ENCODE peak calls at places on chromosomes 1 and 21, in nine cellular contexts. J, K, V, X, G, Z, I, N and L are unnamed samples.

GRCh38 chr1:9242338-9242969 is 7.9 kb downstream of the H6PD start:
- DNase-seq in N (no peak), J (no peak), G (no peak), K (no peak), V (peak), I (no peak), X (peak), Z (peak), L (no peak)

GRCh38 chr1:153655333-153655732 is 3.2 kb upstream of the SNAPIN start:
- DNase-seq in N (no peak), G (no peak), K (no peak), J (no peak), V (no peak), I (no peak), X (no peak), Z (no peak), L (peak)

GRCh38 chr21:33643658-33644311 is 1.5 kb downstream of the ITSN1 start:
- DNase-seq in I (no peak), Z (no peak), J (no peak), X (no peak), G (no peak), K (no peak), N (peak), V (no peak), L (no peak)

GRCh38 chr1:145997156-145998023 is 1.0 kb upstream of the TXNIP start:
- DNase-seq in G (no peak), V (no peak), Z (no peak), X (peak), J (peak), N (no peak), K (peak), I (peak), L (peak)

GRCh38 chr1:150577557-150578277 is 1.7 kb downstream of the MCL1 start:
- DNase-seq in G (no peak), X (no peak), N (no peak), V (no peak), J (no peak), Z (no peak), I (peak), K (no peak), L (no peak)

GRCh38 chr1:189220750-189221149 is 1256.9 kb downstream of the BRINP3 start:
- DNase-seq in K (no peak), G (no peak), J (no peak), N (no peak), X (no peak), Z (no peak), V (no peak), I (no peak), L (no peak)

GRCh38 chr1:106049595-106049994 is 1006.9 kb upstream of the PRMT6 start:
- DNase-seq in Z (no peak), X (no peak), K (no peak), V (no peak), I (no peak), N (no peak), J (no peak), G (no peak), L (no peak)

GRCh38 chr1:221878134-221878533 is 136.2 kb upstream of the DUSP10 start:
- DNase-seq in I (no peak), X (no peak), G (no peak), K (no peak), J (peak), V (no peak), Z (no peak), N (no peak), L (no peak)

GRCh38 chr21:44988607-44989537 is 49.0 kb downstream of the SLX9 start:
- DNase-seq in G (no peak), V (no peak), J (no peak), I (no peak), Z (no peak), K (no peak), N (no peak), X (no peak), L (no peak)

GRCh38 chr1:22131875-22132486 is 10.9 kb downstream of the WNT4 start:
- DNase-seq in X (no peak), Z (peak), N (peak), V (no peak), J (peak), G (no peak), K (peak), I (peak), L (peak)

GRCh38 chr1:183770816-183771128 is 34.1 kb upstream of the RGL1 start:
- DNase-seq in K (no peak), J (no peak), G (no peak), Z (no peak), V (no peak), I (no peak), N (no peak), X (no peak), L (no peak)

GRCh38 chr1:162538815-162539431 is 22.6 kb upstream of the UAP1 start:
- DNase-seq in I (no peak), J (no peak), N (no peak), K (no peak), X (no peak), G (no peak), V (no peak), Z (no peak), L (no peak)

GRCh38 chr1:46613661-46614603 is 2.7 kb downstream of the MOB3C start:
- DNase-seq in N (peak), V (peak), Z (peak), K (peak), I (no peak), G (no peak), J (peak), X (peak), L (peak)

GRCh38 chr21:43703068-43703880 is 15.7 kb upstream of the PDXK start:
- DNase-seq in J (no peak), X (no peak), N (no peak), Z (peak), K (peak), G (no peak), V (no peak), I (peak), L (no peak)

GRCh38 chr1:938711-939504 is 15.2 kb downstream of the SAMD11 start:
- DNase-seq in V (no peak), K (no peak), X (no peak), J (no peak), Z (no peak), G (no peak), N (no peak), I (no peak), L (no peak)

GRCh38 chr1:15950763-15951295 is 25.1 kb downstream of the ZBTB17 start:
- DNase-seq in V (no peak), Z (no peak), K (peak), G (peak), N (no peak), I (no peak), X (no peak), J (no peak), L (peak)

GRCh38 chr1:162873671-162874666 is 13.0 kb upstream of the CCDC190 start:
- DNase-seq in N (no peak), V (no peak), K (no peak), X (no peak), Z (no peak), J (no peak), G (no peak), I (no peak), L (no peak)